ENCODE peak calls at places on chromosomes 1 and 21, in nine cellular contexts. One of them, this sample, is unnamed.

GRCh38 chr1:119004129-119004527 is 16.0 kb upstream of the TBX15 start:
- DNase-seq in activated CD4-positive, alpha-beta T cell treated with anti-CD3 and anti-CD28 coated beads, Interleukin-2, amount 10 ng/mL, durations not matched to agents 7 days and 5 days: no peak
- DNase-seq in SJSA1: no peak
- DNase-seq in neural crest cell: no peak
- DNase-seq in PC-3: no peak
- DNase-seq in cerebellar cortex: no peak
- DNase-seq in activated naive CD4-positive, alpha-beta T cell: no peak
- DNase-seq in activated T-helper 1 cell treated with anti-CD3 and anti-CD28 coated beads, Interleukin-12 subunit alpha, Interleukin-12 subunit beta, Interleukin-2, Interleukin-4 antibody, amounts not matched to agents 30 ng/mL and 10 ng/mL and 1 ng/mL, durations not matched to agents 14 hours and 24 hours and 36 hours: no peak
- DNase-seq in amygdala: no peak
- DNase-seq in this sample: no peak

GRCh38 chr1:91476538-91477217 is 24.0 kb upstream of the CDC7 start:
- DNase-seq in SJSA1: no peak
- DNase-seq in activated T-helper 1 cell treated with anti-CD3 and anti-CD28 coated beads, Interleukin-12 subunit alpha, Interleukin-12 subunit beta, Interleukin-2, Interleukin-4 antibody, amounts not matched to agents 30 ng/mL and 10 ng/mL and 1 ng/mL, durations not matched to agents 14 hours and 24 hours and 36 hours: no peak
- DNase-seq in activated naive CD4-positive, alpha-beta T cell: no peak
- DNase-seq in neural crest cell: no peak
- DNase-seq in cerebellar cortex: no peak
- DNase-seq in PC-3: no peak
- DNase-seq in amygdala: no peak
- DNase-seq in activated CD4-positive, alpha-beta T cell treated with anti-CD3 and anti-CD28 coated beads, Interleukin-2, amount 10 ng/mL, durations not matched to agents 7 days and 5 days: no peak
- DNase-seq in this sample: no peak

GRCh38 chr1:63223426-63223825 is 98.9 kb upstream of the FOXD3 start:
- DNase-seq in activated naive CD4-positive, alpha-beta T cell: no peak
- DNase-seq in amygdala: no peak
- DNase-seq in activated T-helper 1 cell treated with anti-CD3 and anti-CD28 coated beads, Interleukin-12 subunit alpha, Interleukin-12 subunit beta, Interleukin-2, Interleukin-4 antibody, amounts not matched to agents 30 ng/mL and 10 ng/mL and 1 ng/mL, durations not matched to agents 14 hours and 24 hours and 36 hours: no peak
- DNase-seq in PC-3: no peak
- DNase-seq in activated CD4-positive, alpha-beta T cell treated with anti-CD3 and anti-CD28 coated beads, Interleukin-2, amount 10 ng/mL, durations not matched to agents 7 days and 5 days: no peak
- DNase-seq in cerebellar cortex: no peak
- DNase-seq in SJSA1: no peak
- DNase-seq in neural crest cell: no peak
- DNase-seq in this sample: no peak

GRCh38 chr21:42498012-42498411 is 2.0 kb upstream of the RSPH1 start:
- DNase-seq in activated naive CD4-positive, alpha-beta T cell: no peak
- DNase-seq in neural crest cell: no peak
- DNase-seq in PC-3: no peak
- DNase-seq in cerebellar cortex: no peak
- DNase-seq in amygdala: no peak
- DNase-seq in SJSA1: no peak
- DNase-seq in activated CD4-positive, alpha-beta T cell treated with anti-CD3 and anti-CD28 coated beads, Interleukin-2, amount 10 ng/mL, durations not matched to agents 7 days and 5 days: no peak
- DNase-seq in activated T-helper 1 cell treated with anti-CD3 and anti-CD28 coated beads, Interleukin-12 subunit alpha, Interleukin-12 subunit beta, Interleukin-2, Interleukin-4 antibody, amounts not matched to agents 30 ng/mL and 10 ng/mL and 1 ng/mL, durations not matched to agents 14 hours and 24 hours and 36 hours: no peak
- DNase-seq in this sample: no peak

GRCh38 chr1:205014772-205015171 is 28.2 kb upstream of the CNTN2 start:
- DNase-seq in cerebellar cortex: peak
- DNase-seq in SJSA1: no peak
- DNase-seq in activated CD4-positive, alpha-beta T cell treated with anti-CD3 and anti-CD28 coated beads, Interleukin-2, amount 10 ng/mL, durations not matched to agents 7 days and 5 days: no peak
- DNase-seq in activated T-helper 1 cell treated with anti-CD3 and anti-CD28 coated beads, Interleukin-12 subunit alpha, Interleukin-12 subunit beta, Interleukin-2, Interleukin-4 antibody, amounts not matched to agents 30 ng/mL and 10 ng/mL and 1 ng/mL, durations not matched to agents 14 hours and 24 hours and 36 hours: no peak
- DNase-seq in neural crest cell: no peak
- DNase-seq in amygdala: no peak
- DNase-seq in PC-3: no peak
- DNase-seq in activated naive CD4-positive, alpha-beta T cell: no peak
- DNase-seq in this sample: no peak

GRCh38 chr1:85297855-85298629 is 21.6 kb upstream of the BCL10 start:
- DNase-seq in PC-3: peak
- DNase-seq in activated naive CD4-positive, alpha-beta T cell: peak
- DNase-seq in amygdala: no peak
- DNase-seq in activated T-helper 1 cell treated with anti-CD3 and anti-CD28 coated beads, Interleukin-12 subunit alpha, Interleukin-12 subunit beta, Interleukin-2, Interleukin-4 antibody, amounts not matched to agents 30 ng/mL and 10 ng/mL and 1 ng/mL, durations not matched to agents 14 hours and 24 hours and 36 hours: peak
- DNase-seq in SJSA1: peak
- DNase-seq in activated CD4-positive, alpha-beta T cell treated with anti-CD3 and anti-CD28 coated beads, Interleukin-2, amount 10 ng/mL, durations not matched to agents 7 days and 5 days: peak
- DNase-seq in neural crest cell: no peak
- DNase-seq in cerebellar cortex: no peak
- DNase-seq in this sample: peak

GRCh38 chr1:227937031-227937430 is 10.7 kb downstream of the WNT9A start:
- DNase-seq in neural crest cell: no peak
- DNase-seq in activated T-helper 1 cell treated with anti-CD3 and anti-CD28 coated beads, Interleukin-12 subunit alpha, Interleukin-12 subunit beta, Interleukin-2, Interleukin-4 antibody, amounts not matched to agents 30 ng/mL and 10 ng/mL and 1 ng/mL, durations not matched to agents 14 hours and 24 hours and 36 hours: no peak
- DNase-seq in amygdala: no peak
- DNase-seq in activated CD4-positive, alpha-beta T cell treated with anti-CD3 and anti-CD28 coated beads, Interleukin-2, amount 10 ng/mL, durations not matched to agents 7 days and 5 days: no peak
- DNase-seq in SJSA1: no peak
- DNase-seq in activated naive CD4-positive, alpha-beta T cell: no peak
- DNase-seq in cerebellar cortex: no peak
- DNase-seq in PC-3: peak
- DNase-seq in this sample: no peak

GRCh38 chr1:76583237-76583868 is 283.9 kb upstream of the ST6GALNAC5 start:
- DNase-seq in activated T-helper 1 cell treated with anti-CD3 and anti-CD28 coated beads, Interleukin-12 subunit alpha, Interleukin-12 subunit beta, Interleukin-2, Interleukin-4 antibody, amounts not matched to agents 30 ng/mL and 10 ng/mL and 1 ng/mL, durations not matched to agents 14 hours and 24 hours and 36 hours: no peak
- DNase-seq in PC-3: no peak
- DNase-seq in amygdala: no peak
- DNase-seq in neural crest cell: no peak
- DNase-seq in cerebellar cortex: no peak
- DNase-seq in SJSA1: no peak
- DNase-seq in activated CD4-positive, alpha-beta T cell treated with anti-CD3 and anti-CD28 coated beads, Interleukin-2, amount 10 ng/mL, durations not matched to agents 7 days and 5 days: no peak
- DNase-seq in activated naive CD4-positive, alpha-beta T cell: no peak
- DNase-seq in this sample: no peak

GRCh38 chr1:116521186-116521585 is 49.6 kb downstream of the CD58 start:
- DNase-seq in SJSA1: peak
- DNase-seq in neural crest cell: no peak
- DNase-seq in amygdala: no peak
- DNase-seq in PC-3: no peak
- DNase-seq in cerebellar cortex: no peak
- DNase-seq in activated CD4-positive, alpha-beta T cell treated with anti-CD3 and anti-CD28 coated beads, Interleukin-2, amount 10 ng/mL, durations not matched to agents 7 days and 5 days: no peak
- DNase-seq in activated naive CD4-positive, alpha-beta T cell: no peak
- DNase-seq in activated T-helper 1 cell treated with anti-CD3 and anti-CD28 coated beads, Interleukin-12 subunit alpha, Interleukin-12 subunit beta, Interleukin-2, Interleukin-4 antibody, amounts not matched to agents 30 ng/mL and 10 ng/mL and 1 ng/mL, durations not matched to agents 14 hours and 24 hours and 36 hours: no peak
- DNase-seq in this sample: no peak

This sample was measured in thoracic aorta.